ENCODE peak calls at places on chromosomes 12 and 14, in seven cellular contexts. P is endothelial cell of umbilical vein; K is activated CD8-positive, alpha-beta memory T cell treated with anti-CD3 and anti-CD28 coated beads for 24 hours; S is lower lobe of right lung; N is iPS DF 19.7; A is NCI-H510A treated with DMSO at 0.1 percent for 48 hours; D is GM10248. R is an unnamed sample.

GRCh38 chr14:55426881-55427280 is 13.5 kb downstream of the TBPL2 start:
- DNase-seq in P (no peak), K (no peak), S (no peak), N (no peak), A (no peak), D (no peak), R (no peak)

GRCh38 chr12:47636908-47637780 is 68.7 kb downstream of the RPAP3 start:
- DNase-seq in P (no peak), K (peak), S (peak), N (peak), A (no peak), D (no peak), R (no peak)

GRCh38 chr12:26274441-26275312 is 79.3 kb downstream of the SSPN start:
- DNase-seq in P (peak), K (no peak), S (peak), N (peak), A (peak), D (peak), R (no peak)

GRCh38 chr12:63396135-63396534 is 245.1 kb upstream of the AVPR1A start:
- DNase-seq in P (no peak), K (no peak), S (no peak), N (no peak), A (no peak), D (no peak), R (no peak)

GRCh38 chr14:71361335-71361734 is 454.1 kb downstream of the PCNX1 start:
- DNase-seq in P (no peak), K (no peak), S (no peak), N (no peak), A (no peak), D (no peak), R (no peak)

GRCh38 chr14:103546651-103547454 is 15.6 kb downstream of the BAG5 start:
- DNase-seq in P (peak), K (peak), S (peak), N (no peak), A (peak), D (peak), R (peak)

GRCh38 chr12:120762093-120762492 is 36.5 kb downstream of the ACADS start:
- DNase-seq in P (no peak), K (no peak), S (no peak), N (no peak), A (peak), D (no peak), R (no peak)

GRCh38 chr14:45785240-45785639 is 532.2 kb upstream of the MIS18BP1 start:
- DNase-seq in P (no peak), K (no peak), S (no peak), N (no peak), A (no peak), D (no peak), R (no peak)

GRCh38 chr12:109734219-109735000 is 20.8 kb downstream of the FAM222A start:
- DNase-seq in P (no peak), K (peak), S (peak), N (no peak), A (peak), D (no peak), R (no peak)

GRCh38 chr14:69424139-69424923 is 25.8 kb downstream of the SLC39A9 start:
- DNase-seq in P (no peak), K (no peak), S (no peak), N (no peak), A (no peak), D (no peak), R (no peak)

GRCh38 chr12:106780010-106780625 is 5.6 kb downstream of the RIC8B start:
- DNase-seq in P (peak), K (no peak), S (no peak), N (no peak), A (no peak), D (no peak), R (no peak)

GRCh38 chr12:104422441-104422840 is 34.3 kb upstream of the CHST11 start:
- DNase-seq in P (no peak), K (no peak), S (no peak), N (no peak), A (no peak), D (no peak), R (no peak)

GRCh38 chr14:58108717-58109116 is 43.3 kb downstream of the ARMH4 start:
- DNase-seq in P (no peak), K (no peak), S (no peak), N (no peak), A (no peak), D (no peak), R (no peak)

GRCh38 chr12:56947633-56948535 is 9.5 kb downstream of the RDH16 start:
- DNase-seq in P (peak), K (no peak), S (no peak), N (no peak), A (no peak), D (no peak), R (no peak)

GRCh38 chr12:52191841-52192791 is at the start of gene KRT80:
- DNase-seq in P (peak), K (no peak), S (peak), N (no peak), A (peak), D (no peak), R (no peak)

GRCh38 chr14:83171761-83172160 is 1638.1 kb upstream of the SEL1L start:
- DNase-seq in P (no peak), K (no peak), S (no peak), N (no peak), A (no peak), D (no peak), R (no peak)

GRCh38 chr14:22986508-22987054 is 4.2 kb upstream of the AJUBA start:
- DNase-seq in P (peak), K (peak), S (peak), N (peak), A (peak), D (peak), R (peak)

GRCh38 chr14:94126800-94127199 is 2.6 kb downstream of the IFI27L2 start:
- DNase-seq in P (no peak), K (no peak), S (no peak), N (no peak), A (no peak), D (no peak), R (no peak)

GRCh38 chr14:100393906-100394732 is 71.0 kb downstream of the SLC25A47 start:
- DNase-seq in P (no peak), K (no peak), S (no peak), N (no peak), A (no peak), D (no peak), R (peak)

GRCh38 chr14:61653507-61653906 is 41.8 kb upstream of the HIF1A start:
- DNase-seq in P (peak), K (no peak), S (no peak), N (no peak), A (no peak), D (no peak), R (no peak)

GRCh38 chr12:20194171-20194570 is 174.2 kb upstream of the PDE3A start:
- DNase-seq in P (peak), K (no peak), S (no peak), N (peak), A (no peak), D (no peak), R (no peak)

GRCh38 chr12:104121001-104121400 is 17.0 kb downstream of the NFYB start:
- DNase-seq in P (peak), K (no peak), S (no peak), N (no peak), A (no peak), D (no peak), R (no peak)

GRCh38 chr12:32365473-32366064 is 33.8 kb upstream of the FGD4 start:
- DNase-seq in P (peak), K (peak), S (no peak), N (peak), A (peak), D (peak), R (no peak)

GRCh38 chr14:62301911-62302310 is 539.7 kb downstream of the SNAPC1 start:
- DNase-seq in P (no peak), K (no peak), S (no peak), N (no peak), A (no peak), D (no peak), R (no peak)